ENCODE peak calls at places on chromosome 19, in five cellular contexts. One of them, this sample, is unnamed.

GRCh38 chr19:18164072-18164471 is 9.5 kb upstream of the IFI30 start:
- DNase-seq in coronary artery: no peak
- DNase-seq in transverse colon: no peak
- DNase-seq in fibroblast of lung: no peak
- DNase-seq in B cell: no peak
- DNase-seq in this sample: no peak

GRCh38 chr19:5360003-5360820 is 19.6 kb upstream of the PTPRS start:
- DNase-seq in coronary artery: no peak
- DNase-seq in transverse colon: no peak
- DNase-seq in fibroblast of lung: no peak
- DNase-seq in B cell: no peak
- DNase-seq in this sample: no peak

GRCh38 chr19:8221161-8221560 is 12.0 kb downstream of the CERS4 start:
- DNase-seq in coronary artery: no peak
- DNase-seq in transverse colon: no peak
- DNase-seq in fibroblast of lung: no peak
- DNase-seq in B cell: no peak
- DNase-seq in this sample: no peak

GRCh38 chr19:29845576-29846176 is 33.9 kb downstream of the CCNE1 start:
- DNase-seq in coronary artery: peak
- DNase-seq in transverse colon: peak
- DNase-seq in fibroblast of lung: no peak
- DNase-seq in B cell: peak
- DNase-seq in this sample: no peak

GRCh38 chr19:36688058-36688457 is 646 bp downstream of the ZNF567 start:
- DNase-seq in coronary artery: no peak
- DNase-seq in transverse colon: no peak
- DNase-seq in fibroblast of lung: no peak
- DNase-seq in B cell: no peak
- DNase-seq in this sample: peak

GRCh38 chr19:18339703-18340102 is 695 bp upstream of the PGPEP1 start:
- DNase-seq in coronary artery: no peak
- DNase-seq in transverse colon: no peak
- DNase-seq in fibroblast of lung: no peak
- DNase-seq in B cell: no peak
- DNase-seq in this sample: peak

GRCh38 chr19:7849631-7850428 is 19.8 kb downstream of the EVI5L start:
- DNase-seq in coronary artery: no peak
- DNase-seq in transverse colon: no peak
- DNase-seq in fibroblast of lung: no peak
- DNase-seq in B cell: no peak
- DNase-seq in this sample: no peak

GRCh38 chr19:30001794-30002193 is 59.8 kb downstream of the URI1 start:
- DNase-seq in coronary artery: no peak
- DNase-seq in transverse colon: no peak
- DNase-seq in fibroblast of lung: peak
- DNase-seq in B cell: no peak
- DNase-seq in this sample: no peak

GRCh38 chr19:4780860-4781259 is 10.7 kb upstream of the FEM1A start:
- DNase-seq in coronary artery: no peak
- DNase-seq in transverse colon: no peak
- DNase-seq in fibroblast of lung: no peak
- DNase-seq in B cell: no peak
- DNase-seq in this sample: no peak

GRCh38 chr19:4013886-4014540 is 6.5 kb downstream of the PIAS4 start:
- DNase-seq in coronary artery: no peak
- DNase-seq in transverse colon: no peak
- DNase-seq in fibroblast of lung: no peak
- DNase-seq in B cell: peak
- DNase-seq in this sample: no peak

GRCh38 chr19:17872251-17873001 is 681 bp downstream of the SLC5A5 start:
- DNase-seq in coronary artery: no peak
- DNase-seq in transverse colon: no peak
- DNase-seq in fibroblast of lung: no peak
- DNase-seq in B cell: peak
- DNase-seq in this sample: no peak

GRCh38 chr19:12828494-12828893 is 5.9 kb downstream of the RTBDN start:
- DNase-seq in coronary artery: no peak
- DNase-seq in transverse colon: peak
- DNase-seq in fibroblast of lung: peak
- DNase-seq in B cell: peak
- DNase-seq in this sample: peak

GRCh38 chr19:55939206-55939605 is 7.1 kb upstream of the NLRP13 start:
- DNase-seq in coronary artery: no peak
- DNase-seq in transverse colon: no peak
- DNase-seq in fibroblast of lung: no peak
- DNase-seq in B cell: no peak
- DNase-seq in this sample: no peak

GRCh38 chr19:56750658-56751057 is 79.1 kb upstream of the ZNF835 start:
- DNase-seq in coronary artery: no peak
- DNase-seq in transverse colon: no peak
- DNase-seq in fibroblast of lung: no peak
- DNase-seq in B cell: no peak
- DNase-seq in this sample: no peak

GRCh38 chr19:50465986-50466771 is 10.1 kb upstream of the EMC10 start:
- DNase-seq in coronary artery: no peak
- DNase-seq in transverse colon: peak
- DNase-seq in fibroblast of lung: no peak
- DNase-seq in B cell: no peak
- DNase-seq in this sample: no peak

GRCh38 chr19:48859711-48860572 is 8.5 kb downstream of the PLEKHA4 start:
- DNase-seq in coronary artery: no peak
- DNase-seq in transverse colon: no peak
- DNase-seq in fibroblast of lung: no peak
- DNase-seq in B cell: no peak
- DNase-seq in this sample: no peak

GRCh38 chr19:28502879-28503734 is 709.8 kb downstream of the UQCRFS1 start:
- DNase-seq in coronary artery: no peak
- DNase-seq in transverse colon: no peak
- DNase-seq in fibroblast of lung: no peak
- DNase-seq in B cell: no peak
- DNase-seq in this sample: no peak

GRCh38 chr19:6412111-6412999 is 12.3 kb downstream of the KHSRP start:
- DNase-seq in coronary artery: no peak
- DNase-seq in transverse colon: peak
- DNase-seq in fibroblast of lung: peak
- DNase-seq in B cell: peak
- DNase-seq in this sample: peak

GRCh38 chr19:18488838-18489626 is 32.8 kb downstream of the ELL start:
- DNase-seq in coronary artery: no peak
- DNase-seq in transverse colon: peak
- DNase-seq in fibroblast of lung: no peak
- DNase-seq in B cell: no peak
- DNase-seq in this sample: no peak

GRCh38 chr19:1123381-1123780 is 19.6 kb downstream of the GPX4 start:
- DNase-seq in coronary artery: no peak
- DNase-seq in transverse colon: no peak
- DNase-seq in fibroblast of lung: no peak
- DNase-seq in B cell: no peak
- DNase-seq in this sample: no peak

GRCh38 chr19:16588089-16588823 is 16.0 kb upstream of the SLC35E1 start:
- DNase-seq in coronary artery: no peak
- DNase-seq in transverse colon: peak
- DNase-seq in fibroblast of lung: peak
- DNase-seq in B cell: peak
- DNase-seq in this sample: peak

GRCh38 chr19:13689050-13689449 is 75.3 kb upstream of the MRI1 start:
- DNase-seq in coronary artery: no peak
- DNase-seq in transverse colon: no peak
- DNase-seq in fibroblast of lung: peak
- DNase-seq in B cell: peak
- DNase-seq in this sample: no peak

GRCh38 chr19:51158474-51159129 is 16.5 kb downstream of the SIGLEC7 start:
- DNase-seq in coronary artery: peak
- DNase-seq in transverse colon: peak
- DNase-seq in fibroblast of lung: peak
- DNase-seq in B cell: peak
- DNase-seq in this sample: peak

GRCh38 chr19:34151439-34151838 is 20.9 kb upstream of the LSM14A start:
- DNase-seq in coronary artery: no peak
- DNase-seq in transverse colon: no peak
- DNase-seq in fibroblast of lung: no peak
- DNase-seq in B cell: no peak
- DNase-seq in this sample: no peak

GRCh38 chr19:6088677-6089063 is 21.6 kb downstream of the RFX2 start:
- DNase-seq in coronary artery: no peak
- DNase-seq in transverse colon: no peak
- DNase-seq in fibroblast of lung: peak
- DNase-seq in B cell: no peak
- DNase-seq in this sample: no peak

GRCh38 chr19:14150041-14150769 is 13.8 kb upstream of the ASF1B start:
- DNase-seq in coronary artery: no peak
- DNase-seq in transverse colon: no peak
- DNase-seq in fibroblast of lung: no peak
- DNase-seq in B cell: no peak
- DNase-seq in this sample: no peak

GRCh38 chr19:55526216-55527196 is 10.4 kb downstream of the SBK2 start:
- DNase-seq in coronary artery: no peak
- DNase-seq in transverse colon: peak
- DNase-seq in fibroblast of lung: peak
- DNase-seq in B cell: no peak
- DNase-seq in this sample: no peak

GRCh38 chr19:50922316-50922853 is 11.2 kb upstream of the KLK4 start:
- DNase-seq in coronary artery: no peak
- DNase-seq in transverse colon: peak
- DNase-seq in fibroblast of lung: peak
- DNase-seq in B cell: peak
- DNase-seq in this sample: peak

GRCh38 chr19:30229524-30230174 is 142.5 kb upstream of the ZNF536 start:
- DNase-seq in coronary artery: no peak
- DNase-seq in transverse colon: no peak
- DNase-seq in fibroblast of lung: no peak
- DNase-seq in B cell: no peak
- DNase-seq in this sample: no peak

GRCh38 chr19:50476224-50476942 is at the start of the genes EMC10 and GARIN5A:
- DNase-seq in coronary artery: peak
- DNase-seq in transverse colon: peak
- DNase-seq in fibroblast of lung: peak
- DNase-seq in B cell: peak
- DNase-seq in this sample: peak

GRCh38 chr19:12865746-12866415 is 15.4 kb downstream of the DNASE2 start:
- DNase-seq in coronary artery: no peak
- DNase-seq in transverse colon: no peak
- DNase-seq in fibroblast of lung: no peak
- DNase-seq in B cell: no peak
- DNase-seq in this sample: no peak

GRCh38 chr19:35247526-35248309 is 1.1 kb upstream of the LSR start:
- DNase-seq in coronary artery: no peak
- DNase-seq in transverse colon: peak
- DNase-seq in fibroblast of lung: no peak
- DNase-seq in B cell: peak
- DNase-seq in this sample: peak

GRCh38 chr19:24086974-24087595 is at the start of gene ZNF254:
- DNase-seq in coronary artery: peak
- DNase-seq in transverse colon: peak
- DNase-seq in fibroblast of lung: peak
- DNase-seq in B cell: peak
- DNase-seq in this sample: peak

GRCh38 chr19:57934820-57935665 is at the start of gene ZNF418:
- DNase-seq in coronary artery: no peak
- DNase-seq in transverse colon: peak
- DNase-seq in fibroblast of lung: peak
- DNase-seq in B cell: peak
- DNase-seq in this sample: peak

GRCh38 chr19:2578911-2579677 is 103.2 kb downstream of the GADD45B start:
- DNase-seq in coronary artery: peak
- DNase-seq in transverse colon: peak
- DNase-seq in fibroblast of lung: peak
- DNase-seq in B cell: peak
- DNase-seq in this sample: peak

GRCh38 chr19:2578391-2578826 is 102.5 kb downstream of the GADD45B start:
- DNase-seq in coronary artery: no peak
- DNase-seq in transverse colon: peak
- DNase-seq in fibroblast of lung: peak
- DNase-seq in B cell: no peak
- DNase-seq in this sample: no peak

GRCh38 chr19:2577722-2578335 is 101.9 kb downstream of the GADD45B start:
- DNase-seq in coronary artery: peak
- DNase-seq in transverse colon: no peak
- DNase-seq in fibroblast of lung: no peak
- DNase-seq in B cell: no peak
- DNase-seq in this sample: no peak

GRCh38 chr19:2582984-2583956 is 107.3 kb downstream of the GADD45B start:
- DNase-seq in coronary artery: peak
- DNase-seq in transverse colon: no peak
- DNase-seq in fibroblast of lung: peak
- DNase-seq in B cell: no peak
- DNase-seq in this sample: no peak

GRCh38 chr19:2579678-2580280 is 103.9 kb downstream of the GADD45B start:
- DNase-seq in coronary artery: no peak
- DNase-seq in transverse colon: no peak
- DNase-seq in fibroblast of lung: no peak
- DNase-seq in B cell: no peak
- DNase-seq in this sample: no peak
- TF ChIP-seq CTCF in coronary artery: no peak
- TF ChIP-seq CTCF in transverse colon: no peak
- TF ChIP-seq CTCF in fibroblast of lung: no peak
- TF ChIP-seq CTCF in B cell: no peak
- TF ChIP-seq CTCF in this sample: no peak

DNA sequence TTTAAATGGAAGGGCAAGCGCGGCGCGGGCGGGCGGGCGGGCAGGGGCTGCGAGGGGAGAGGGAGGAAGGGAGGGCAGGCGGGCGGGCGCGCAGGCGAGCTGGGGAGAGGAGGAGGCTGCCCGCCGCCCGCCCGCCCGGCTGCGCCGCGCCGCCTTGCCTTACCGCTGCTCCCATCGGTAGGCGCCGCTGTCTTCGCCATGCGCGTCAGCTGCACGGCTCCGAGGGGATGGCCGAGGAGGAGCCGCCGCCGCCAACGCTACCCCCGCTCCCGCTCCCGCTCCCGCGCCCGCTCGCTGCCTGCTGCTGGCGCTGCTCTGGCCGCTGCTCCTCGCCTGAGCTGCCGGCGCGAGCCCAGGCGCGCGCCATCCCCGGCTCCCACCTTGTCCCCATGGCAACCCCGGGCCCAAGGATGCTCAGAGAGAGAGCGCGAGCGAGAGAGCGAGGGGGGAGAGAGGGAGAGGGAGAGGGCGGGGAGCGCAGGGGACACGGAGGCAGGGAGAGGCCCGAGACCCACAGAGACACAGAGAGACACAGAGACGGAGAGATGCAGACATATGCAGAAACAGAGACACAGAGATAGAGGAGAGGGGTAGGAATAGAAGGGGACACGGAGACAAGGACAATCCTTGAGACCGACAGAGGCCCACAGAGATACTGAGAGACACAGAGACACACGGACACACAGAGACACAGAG is 40.3 kb downstream of the DEDD2 start:
- DNase-seq in coronary artery: peak
- DNase-seq in transverse colon: peak
- DNase-seq in fibroblast of lung: peak
- DNase-seq in B cell: peak
- DNase-seq in this sample: peak
- TF ChIP-seq CTCF in coronary artery: peak
- TF ChIP-seq CTCF in transverse colon: peak
- TF ChIP-seq CTCF in fibroblast of lung: peak
- TF ChIP-seq CTCF in B cell: peak
- TF ChIP-seq CTCF in this sample: peak

GRCh38 chr19:54164369-54165068 is 5.0 kb upstream of the LENG1 start:
- DNase-seq in coronary artery: no peak
- DNase-seq in transverse colon: peak
- DNase-seq in fibroblast of lung: peak
- DNase-seq in B cell: peak
- DNase-seq in this sample: peak
- TF ChIP-seq CTCF in coronary artery: no peak
- TF ChIP-seq CTCF in transverse colon: no peak
- TF ChIP-seq CTCF in fibroblast of lung: no peak
- TF ChIP-seq CTCF in B cell: no peak
- TF ChIP-seq CTCF in this sample: no peak

GRCh38 chr19:39996811-39997594 is at the start of gene ZNF546:
- DNase-seq in coronary artery: peak
- DNase-seq in transverse colon: peak
- DNase-seq in fibroblast of lung: peak
- DNase-seq in B cell: peak
- DNase-seq in this sample: peak
- TF ChIP-seq CTCF in coronary artery: no peak
- TF ChIP-seq CTCF in transverse colon: no peak
- TF ChIP-seq CTCF in fibroblast of lung: no peak
- TF ChIP-seq CTCF in B cell: no peak
- TF ChIP-seq CTCF in this sample: no peak

This sample was measured in GM13976.